ENCODE peak calls at places on chromosomes 6 and 20, in four cellular contexts. B is lower lobe of right lung, M is AG10803, P is SK-N-SH. F is an unnamed sample.

GRCh38 chr6:158040804-158041347 is 59.2 kb downstream of the SYNJ2 start:
- DNase-seq in B (peak; percentile 34), M (no peak), P (no peak), F (peak; percentile 69)

GRCh38 chr6:108944707-108945685 is 96.8 kb downstream of the ARMC2 start:
- DNase-seq in B (no peak), M (peak; percentile 96), P (no peak), F (no peak)

GRCh38 chr6:45327956-45328522 is at the start of gene RUNX2:
- DNase-seq in B (no peak), M (peak; percentile 89), P (no peak), F (no peak)

GRCh38 chr6:126118934-126119333 is 132.6 kb downstream of the TRMT11 start:
- DNase-seq in B (no peak), M (no peak), P (no peak), F (no peak)

GRCh38 chr6:144749263-144749662 is 464.1 kb downstream of the UTRN start:
- DNase-seq in B (no peak), M (no peak), P (no peak), F (no peak)

GRCh38 chr20:48763183-48764030 is 64.4 kb downstream of the PREX1 start:
- DNase-seq in B (no peak), M (no peak), P (no peak), F (peak; percentile 72)

GRCh38 chr6:82818727-82819126 is 246.9 kb downstream of the UBE3D start:
- DNase-seq in B (no peak), M (peak; percentile 56), P (no peak), F (no peak)

GRCh38 chr6:31588871-31589650 is 3.0 kb downstream of the LST1 start:
- DNase-seq in B (no peak), M (peak; percentile 13), P (no peak), F (no peak)

GRCh38 chr20:1964659-1965405 is 29.0 kb downstream of the PDYN start:
- DNase-seq in B (no peak), M (no peak), P (no peak), F (no peak)

GRCh38 chr6:12148317-12148801 is 136.2 kb downstream of the HIVEP1 start:
- DNase-seq in B (no peak), M (peak; percentile 55), P (no peak), F (no peak)

GRCh38 chr6:69719602-69720193 is 77.1 kb downstream of the LMBRD1 start:
- DNase-seq in B (no peak), M (peak; percentile 20), P (peak; percentile 22), F (no peak)

GRCh38 chr20:48530957-48531356 is 296.8 kb downstream of the PREX1 start:
- DNase-seq in B (no peak), M (no peak), P (no peak), F (no peak)

GRCh38 chr6:33837971-33838665 is 34.3 kb upstream of the MLN start:
- DNase-seq in B (no peak), M (peak; percentile 70), P (no peak), F (no peak)

GRCh38 chr6:157069585-157069984 is 253.7 kb downstream of the TMEM242 start:
- DNase-seq in B (no peak), M (no peak), P (no peak), F (no peak)

GRCh38 chr6:53059648-53060589 is 5.3 kb upstream of the FBXO9 start:
- DNase-seq in B (no peak), M (no peak), P (peak; percentile 10), F (no peak)

GRCh38 chr20:59439243-59439642 is 138.8 kb downstream of the EDN3 start:
- DNase-seq in B (no peak), M (no peak), P (no peak), F (no peak)

GRCh38 chr20:2740702-2741101 is 48.1 kb downstream of the EBF4 start:
- DNase-seq in B (no peak), M (no peak), P (no peak), F (no peak)

GRCh38 chr6:36650848-36651247 is 27.7 kb upstream of the CDKN1A start:
- DNase-seq in B (no peak), M (no peak), P (no peak), F (peak; percentile 28)

GRCh38 chr6:53095716-53096115 is 30.5 kb downstream of the FBXO9 start:
- DNase-seq in B (no peak), M (peak; percentile 62), P (no peak), F (no peak)

GRCh38 chr6:85679445-85680123 is 36.9 kb upstream of the SYNCRIP start:
- DNase-seq in B (no peak), M (no peak), P (no peak), F (no peak)

GRCh38 chr6:126307859-126308258 is 32.1 kb upstream of the CENPW start:
- DNase-seq in B (peak; percentile 15), M (peak; percentile 38), P (peak; percentile 9), F (no peak)

GRCh38 chr6:14719273-14719672 is 526.6 kb upstream of the JARID2 start:
- DNase-seq in B (no peak), M (no peak), P (no peak), F (no peak)

GRCh38 chr6:22785036-22785435 is 215.7 kb downstream of the HDGFL1 start:
- DNase-seq in B (no peak), M (no peak), P (peak; percentile 6), F (no peak)

GRCh38 chr20:62907377-62908317 is 18.7 kb downstream of the DIDO1 start:
- DNase-seq in B (peak; percentile 41), M (no peak), P (peak; percentile 83), F (no peak)

GRCh38 chr6:158654960-158655485 is 5.2 kb downstream of the SYTL3 start:
- DNase-seq in B (no peak), M (peak; percentile 95), P (no peak), F (no peak)

GRCh38 chr20:50540620-50541605 is 30.7 kb downstream of the PTPN1 start:
- DNase-seq in B (no peak), M (peak; percentile 82), P (no peak), F (no peak)

GRCh38 chr6:148501178-148501590 is 158.5 kb downstream of the SASH1 start:
- DNase-seq in B (no peak), M (peak; percentile 100), P (no peak), F (no peak)

GRCh38 chr20:35702051-35702823 is 3.0 kb downstream of the ROMO1 start:
- DNase-seq in B (no peak), M (peak; percentile 89), P (no peak), F (no peak)

GRCh38 chr6:90179190-90180169 is 117.2 kb downstream of the BACH2 start:
- DNase-seq in B (no peak), M (no peak), P (no peak), F (no peak)
- TF ChIP-seq CTCF in B (peak; percentile 45), M (peak; percentile 49), P (peak; percentile 70), F (peak; percentile 81)

DNA sequence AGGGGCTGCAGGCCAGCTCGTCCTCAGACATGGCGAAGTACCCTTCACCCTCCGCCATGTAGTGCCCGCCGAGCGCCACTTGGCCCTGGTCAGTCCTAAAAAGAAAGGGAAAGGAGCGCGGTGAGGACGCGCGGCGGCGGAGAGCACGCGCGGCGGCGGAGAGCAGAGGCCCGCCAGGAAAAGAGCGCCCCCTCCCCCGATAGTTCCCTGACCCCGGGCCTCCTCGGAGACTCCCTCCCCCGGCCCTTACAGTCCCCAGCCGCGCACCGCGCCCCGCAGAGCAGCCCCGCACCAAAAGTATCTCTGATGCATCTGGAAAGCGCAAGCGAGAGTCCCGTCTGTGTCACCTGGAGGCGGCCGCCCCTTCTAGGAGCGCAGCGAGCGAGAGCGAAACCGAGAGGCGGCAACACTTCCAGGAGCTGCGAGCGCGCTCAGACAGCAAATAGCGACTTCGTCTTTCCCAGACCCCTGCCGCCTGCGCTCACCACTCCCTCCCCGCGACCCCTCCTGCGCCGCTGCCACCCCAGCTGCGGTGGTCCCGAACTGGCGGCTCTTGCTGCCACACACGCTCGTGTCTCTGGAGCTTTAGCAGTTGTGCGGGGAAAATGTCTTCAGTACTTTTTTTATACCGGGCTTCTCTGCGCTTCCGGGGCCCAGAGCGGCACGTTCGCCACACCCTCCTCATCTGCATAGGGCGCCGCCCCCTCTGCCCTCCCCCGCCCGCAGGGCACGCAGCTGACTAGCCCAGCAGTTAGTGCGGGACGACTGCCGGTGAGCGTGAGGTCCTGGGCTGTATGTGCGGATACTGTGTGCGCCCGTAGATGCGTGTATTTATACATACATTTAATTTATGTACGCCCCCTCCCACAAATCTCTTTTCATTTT is at the start of gene TENT5A:
- DNase-seq in B (peak; percentile 96), M (peak; percentile 93), P (peak; percentile 91), F (peak; percentile 97)
- TF ChIP-seq CTCF in B (no peak), M (no peak), P (peak; percentile 39), F (peak; percentile 64)

GRCh38 chr6:155829646-155830045 is 374.0 kb upstream of the NOX3 start:
- DNase-seq in B (no peak), M (no peak), P (no peak), F (no peak)

GRCh38 chr6:155828989-155829388 is 373.4 kb upstream of the NOX3 start:
- DNase-seq in B (no peak), M (no peak), P (no peak), F (no peak)

GRCh38 chr6:155837474-155837873 is 381.8 kb upstream of the NOX3 start:
- DNase-seq in B (no peak), M (no peak), P (no peak), F (no peak)

GRCh38 chr6:155832596-155832995 is 377.0 kb upstream of the NOX3 start:
- DNase-seq in B (no peak), M (peak; percentile 1), P (no peak), F (no peak)
- TF ChIP-seq CTCF in B (no peak), M (no peak), P (peak; percentile 20), F (peak; percentile 21)

GRCh38 chr6:10989587-10989986 is 54.5 kb downstream of the ELOVL2 start:
- DNase-seq in B (no peak), M (no peak), P (no peak), F (no peak)
- TF ChIP-seq CTCF in B (no peak), M (no peak), P (no peak), F (no peak)

GRCh38 chr6:110002676-110003075 is 24.6 kb downstream of the GPR6 start:
- DNase-seq in B (no peak), M (no peak), P (no peak), F (no peak)

GRCh38 chr6:109999740-110000139 is 21.6 kb downstream of the GPR6 start:
- DNase-seq in B (no peak), M (no peak), P (no peak), F (no peak)

DNA sequence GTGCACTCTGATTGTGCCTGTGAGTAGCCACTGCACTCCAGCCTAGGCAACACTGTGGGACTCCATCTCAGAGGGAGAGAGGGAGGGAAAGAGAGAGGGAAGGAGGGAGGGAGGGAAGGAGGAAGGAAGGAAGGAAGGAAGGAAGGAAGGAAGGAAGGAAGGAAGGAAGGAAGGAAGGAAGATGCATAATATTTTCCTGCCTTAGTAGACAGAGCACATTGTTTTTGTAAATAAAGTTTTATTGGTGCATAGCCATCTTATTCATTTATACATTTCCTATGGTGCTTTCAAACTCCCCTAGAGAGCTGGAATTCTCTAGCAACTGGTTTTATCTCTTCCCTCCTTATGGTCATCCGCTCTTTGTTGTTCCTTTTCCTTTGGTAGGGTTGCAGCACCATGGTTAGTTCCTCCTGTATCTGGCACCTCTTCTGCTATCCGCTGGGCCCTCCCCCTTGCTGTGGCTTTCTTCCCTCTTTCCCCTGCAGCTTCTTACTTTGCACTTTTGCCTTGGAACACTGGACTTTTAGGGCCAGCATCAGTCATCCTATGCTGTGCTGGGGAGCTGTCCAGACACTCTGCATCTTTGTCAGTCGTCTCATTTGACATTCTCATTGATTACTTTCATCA is 20.2 kb downstream of the GPR6 start:
- DNase-seq in B (no peak), M (no peak), P (no peak), F (no peak)
- TF ChIP-seq CTCF in B (no peak), M (no peak), P (no peak), F (no peak)

DNA sequence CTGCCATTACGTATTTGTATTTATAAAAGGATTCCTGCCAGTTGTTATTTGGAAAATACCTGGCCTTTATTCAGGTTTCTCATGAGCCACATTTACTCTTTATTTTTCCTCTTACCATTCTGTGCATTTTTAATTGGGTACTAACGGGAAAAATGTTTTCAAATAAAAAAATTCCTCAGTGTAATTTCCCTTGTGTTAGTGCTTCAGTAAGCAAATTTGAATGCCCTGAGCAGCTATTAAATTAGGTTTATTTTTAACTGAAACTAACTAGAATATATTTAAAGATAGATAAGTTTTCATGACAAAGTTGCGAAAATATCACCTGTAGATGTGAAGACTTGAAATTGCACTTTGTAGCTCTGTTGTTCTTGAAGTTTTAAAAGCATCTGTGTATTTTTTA is 146.0 kb downstream of the PTCHD4 start:
- DNase-seq in B (no peak), M (no peak), P (no peak), F (no peak)
- TF ChIP-seq CTCF in B (no peak), M (no peak), P (no peak), F (no peak)

F was measured in chondrocyte.